ENCODE peak calls at places on chromosome 16, in nine cellular contexts. G is neural crest cell; H is bronchial epithelial cell; Z is fibroblast of villous mesenchyme; T is activated T-helper 1 cell treated with anti-CD3 and anti-CD28 coated beads, Interleukin-2, amount 50 U/mL, for 16 hours; V is cerebellum; L is CD4-positive, CD25-positive, alpha-beta regulatory T cell; M is RPMI8226; N is NCI-H146. O is an unnamed sample.

GRCh38 chr16:58025351-58026138 is at the start of gene MMP15:
- DNase-seq in L (peak), M (peak), G (peak), N (peak), Z (peak), H (peak), V (peak), T (peak), O (peak)

GRCh38 chr16:55225972-55226542 is 97.9 kb upstream of the IRX6 start:
- DNase-seq in H (peak), N (no peak), Z (no peak), V (no peak), M (peak), G (no peak), L (no peak), T (no peak), O (no peak)

GRCh38 chr16:85984947-85985451 is 86.0 kb downstream of the IRF8 start:
- DNase-seq in T (no peak), M (no peak), Z (no peak), H (no peak), V (no peak), L (no peak), G (no peak), N (no peak), O (no peak)

GRCh38 chr16:85541619-85542547 is 71.2 kb upstream of the GSE1 start:
- DNase-seq in L (no peak), G (no peak), T (no peak), N (no peak), Z (no peak), V (peak), H (no peak), M (no peak), O (no peak)

GRCh38 chr16:373848-374615 is 3.7 kb upstream of the MRPL28 start:
- DNase-seq in Z (no peak), G (no peak), M (no peak), T (no peak), L (no peak), H (no peak), N (no peak), V (no peak), O (no peak)

GRCh38 chr16:53908731-53909130 is 204.8 kb downstream of the FTO start:
- DNase-seq in N (no peak), M (no peak), H (no peak), G (no peak), T (no peak), Z (peak), L (no peak), V (no peak), O (no peak)

GRCh38 chr16:6643083-6643686 is 689.5 kb upstream of the RBFOX1 start:
- DNase-seq in Z (peak), L (peak), N (peak), H (peak), T (no peak), M (peak), V (peak), G (peak), O (peak)

GRCh38 chr16:55035037-55035436 is 104.4 kb downstream of the IRX5 start:
- DNase-seq in G (peak), M (peak), Z (no peak), L (no peak), T (no peak), V (no peak), H (peak), N (no peak), O (no peak)

GRCh38 chr16:84827131-84827574 is 7.4 kb downstream of the CRISPLD2 start:
- DNase-seq in N (no peak), G (no peak), T (no peak), L (no peak), H (no peak), V (no peak), Z (peak), M (no peak), O (peak)

GRCh38 chr16:67441907-67442306 is 11.0 kb downstream of the HSD11B2 start:
- DNase-seq in Z (peak), N (no peak), G (no peak), T (no peak), M (no peak), V (peak), L (no peak), H (no peak), O (no peak)

GRCh38 chr16:65975049-65975708 is 391.3 kb upstream of the CDH5 start:
- DNase-seq in M (peak), L (no peak), H (peak), Z (peak), G (no peak), N (no peak), V (no peak), T (no peak), O (peak)

GRCh38 chr16:74304164-74304834 is 7.7 kb downstream of the PSMD7 start:
- DNase-seq in T (no peak), L (no peak), N (no peak), Z (no peak), H (no peak), G (no peak), M (no peak), V (no peak), O (peak)

GRCh38 chr16:56425439-56425832 is at the start of gene AMFR:
- DNase-seq in V (peak), Z (peak), M (peak), G (peak), L (peak), H (peak), N (peak), T (peak), O (peak)

GRCh38 chr16:57071840-57072541 is 20.4 kb upstream of the CPNE2 start:
- DNase-seq in V (no peak), M (peak), N (no peak), L (no peak), H (peak), Z (peak), G (no peak), T (no peak), O (peak)

GRCh38 chr16:57906385-57907316 is 64.3 kb downstream of the CNGB1 start:
- DNase-seq in V (no peak), H (no peak), T (no peak), M (peak), L (peak), G (peak), Z (no peak), N (no peak), O (no peak)

GRCh38 chr16:84937196-84937935 is 74.0 kb downstream of the ZDHHC7 start:
- DNase-seq in H (peak), N (no peak), M (no peak), V (no peak), L (no peak), T (no peak), Z (peak), G (no peak), O (no peak)

GRCh38 chr16:85276258-85276657 is 164.0 kb upstream of the CIBAR2 start:
- DNase-seq in G (no peak), L (no peak), M (no peak), N (no peak), V (no peak), T (no peak), H (no peak), Z (no peak), O (no peak)

GRCh38 chr16:54118846-54119245 is 167.7 kb downstream of the IRX3 start:
- DNase-seq in V (no peak), H (peak), T (no peak), N (no peak), Z (peak), G (no peak), L (no peak), M (no peak), O (peak)

GRCh38 chr16:15725641-15726240 is 75.7 kb downstream of the NDE1 start:
- DNase-seq in M (no peak), Z (no peak), T (no peak), N (no peak), L (no peak), V (no peak), G (no peak), H (no peak), O (no peak)

GRCh38 chr16:6132121-6132520 is 1034.5 kb upstream of the EEF2KMT start:
- DNase-seq in T (no peak), N (no peak), H (no peak), V (no peak), Z (no peak), L (no peak), M (no peak), G (no peak), O (no peak)

GRCh38 chr16:10728488-10728887 is 15.2 kb upstream of the NUBP1 start:
- DNase-seq in L (no peak), H (no peak), V (no peak), M (no peak), N (no peak), Z (no peak), T (no peak), G (no peak), O (no peak)

GRCh38 chr16:73122604-73123386 is 74.9 kb upstream of the ZFHX3 start:
- DNase-seq in Z (peak), L (no peak), M (no peak), T (no peak), V (no peak), H (no peak), N (no peak), G (no peak), O (no peak)

GRCh38 chr16:3878610-3879009 is 1.9 kb downstream of the CREBBP start:
- DNase-seq in T (no peak), M (no peak), G (no peak), N (no peak), Z (peak), H (no peak), V (no peak), L (no peak), O (peak)

GRCh38 chr16:58187092-58187491 is 10.8 kb downstream of the CSNK2A2 start:
- DNase-seq in Z (no peak), L (no peak), N (no peak), G (no peak), H (peak), T (no peak), M (no peak), V (no peak), O (no peak)

GRCh38 chr16:79429276-79430128 is 171.0 kb downstream of the MAF start:
- DNase-seq in M (no peak), H (no peak), V (peak), Z (no peak), L (no peak), T (no peak), G (no peak), N (no peak), O (no peak)

GRCh38 chr16:28538733-28539596 is at the start of gene NUPR1:
- DNase-seq in V (peak), Z (peak), G (no peak), T (no peak), L (no peak), H (peak), M (no peak), N (no peak), O (peak)

O was measured in amniotic epithelial cell.